ENCODE peak calls at places on chromosome 17, in seven cellular contexts. Q, H, N, X, A, L and E are unnamed samples.

GRCh38 chr17:37605813-37606505 is 3.3 kb downstream of the SYNRG start:
- DNase-seq in Q (no peak), A (no peak), X (peak; percentile 83), L (no peak), N (no peak), H (no peak), E (peak; percentile 28)

GRCh38 chr17:78117027-78117981 is 11.3 kb downstream of the TMC6 start:
- DNase-seq in L (no peak), Q (peak; percentile 32), H (peak; percentile 75), N (peak; percentile 37), X (no peak), A (no peak), E (no peak)

GRCh38 chr17:57372156-57372555 is 115.8 kb downstream of the MSI2 start:
- DNase-seq in Q (no peak), H (no peak), N (no peak), X (peak; percentile 45), L (no peak), A (no peak), E (no peak)

GRCh38 chr17:45172541-45173286 is 11.0 kb downstream of the HEXIM2 start:
- DNase-seq in N (peak; percentile 77), H (peak; percentile 91), L (no peak), Q (peak; percentile 59), A (peak; percentile 54), X (peak; percentile 95), E (peak; percentile 34)

GRCh38 chr17:4130715-4131114 is 12.1 kb downstream of the ZZEF1 start:
- DNase-seq in A (no peak), H (no peak), X (peak; percentile 45), Q (no peak), N (peak; percentile 44), L (no peak), E (no peak)

GRCh38 chr17:49334744-49335512 is 27.1 kb downstream of the ZNF652 start:
- DNase-seq in H (no peak), Q (no peak), X (no peak), N (no peak), L (no peak), A (no peak), E (no peak)

GRCh38 chr17:40316571-40317344 is 7.8 kb downstream of the RARA start:
- DNase-seq in X (peak; percentile 90), L (no peak), H (peak; percentile 45), Q (no peak), N (peak; percentile 81), A (peak; percentile 57), E (no peak)

GRCh38 chr17:65515959-65516948 is 45.2 kb downstream of the AXIN2 start:
- DNase-seq in Q (no peak), H (peak; percentile 40), A (no peak), L (no peak), X (no peak), N (no peak), E (no peak)

GRCh38 chr17:29622337-29623282 is at the start of gene CORO6:
- DNase-seq in N (peak; percentile 84), L (no peak), A (no peak), X (peak; percentile 61), H (peak; percentile 77), Q (peak; percentile 70), E (peak; percentile 42)

GRCh38 chr17:74126179-74126900 is 77.1 kb upstream of the RPL38 start:
- DNase-seq in N (no peak), Q (no peak), X (no peak), A (no peak), L (no peak), H (no peak), E (no peak)

GRCh38 chr17:76501827-76502307 is 644 bp upstream of the RHBDF2 start:
- DNase-seq in Q (no peak), H (no peak), L (no peak), X (no peak), A (no peak), N (no peak), E (no peak)

GRCh38 chr17:50527155-50527762 is 5.3 kb upstream of the EPN3 start:
- DNase-seq in Q (no peak), A (no peak), X (no peak), L (no peak), H (no peak), N (no peak), E (no peak)

GRCh38 chr17:79801156-79802038 is 4.5 kb upstream of the CBX8 start:
- DNase-seq in A (no peak), N (no peak), Q (no peak), X (no peak), L (no peak), H (no peak), E (no peak)

GRCh38 chr17:57869599-57870282 is 19.9 kb upstream of the MRPS23 start:
- DNase-seq in H (peak; percentile 92), N (no peak), A (no peak), L (no peak), X (peak; percentile 91), Q (no peak), E (no peak)

GRCh38 chr17:42112552-42113176 is at the start of gene DHX58:
- DNase-seq in H (no peak), N (peak; percentile 71), Q (peak; percentile 75), L (no peak), A (peak; percentile 99), X (peak; percentile 95), E (peak; percentile 77)